ENCODE peak calls at places on chromosomes 6 and 20, in nine cellular contexts. X, C, H, R, W, A, D, I and U are unnamed samples.

GRCh38 chr6:151317206-151317994 is 74.0 kb downstream of the ZBTB2 start:
- DNase-seq in X (no peak), C (no peak), H (peak), R (no peak), W (no peak), A (no peak), D (no peak), I (no peak), U (no peak)

GRCh38 chr6:169864148-169865030 is 113.0 kb downstream of the ERMARD start:
- DNase-seq in X (no peak), C (no peak), H (no peak), R (no peak), W (no peak), A (no peak), D (no peak), I (no peak), U (no peak)

GRCh38 chr6:97705568-97705967 is 422.6 kb upstream of the MMS22L start:
- DNase-seq in X (peak), C (peak), H (peak), R (peak), W (peak), A (peak), D (no peak), I (no peak), U (no peak)

GRCh38 chr6:139029470-139030210 is 1.1 kb downstream of the ABRACL start:
- DNase-seq in X (no peak), C (peak), H (peak), R (no peak), W (peak), A (no peak), D (no peak), I (no peak), U (peak)

GRCh38 chr6:26576929-26577719 is 19.6 kb upstream of the ABT1 start:
- DNase-seq in X (peak), C (peak), H (peak), R (peak), W (peak), A (no peak), D (no peak), I (peak), U (no peak)

GRCh38 chr20:25269833-25270170 is 21.9 kb downstream of the PYGB start:
- DNase-seq in X (no peak), C (no peak), H (no peak), R (no peak), W (no peak), A (no peak), D (no peak), I (no peak), U (no peak)

GRCh38 chr6:156662025-156662445 is 115.1 kb upstream of the ARID1B start:
- DNase-seq in X (peak), C (peak), H (peak), R (peak), W (peak), A (no peak), D (no peak), I (peak), U (no peak)

GRCh38 chr20:59006167-59006863 is 739 bp downstream of the CTSZ start:
- DNase-seq in X (no peak), C (peak), H (no peak), R (no peak), W (no peak), A (no peak), D (no peak), I (no peak), U (no peak)

GRCh38 chr6:128242765-128243403 is 277.5 kb downstream of the PTPRK start:
- DNase-seq in X (peak), C (no peak), H (no peak), R (no peak), W (no peak), A (no peak), D (no peak), I (no peak), U (no peak)

GRCh38 chr20:61819484-61819846 is 246.2 kb downstream of the TAF4 start:
- DNase-seq in X (no peak), C (no peak), H (no peak), R (no peak), W (no peak), A (no peak), D (no peak), I (no peak), U (no peak)
- TF ChIP-seq REST in X (no peak), C (no peak), H (no peak), R (no peak), W (no peak), A (no peak), D (no peak), I (no peak), U (no peak)

DNA sequence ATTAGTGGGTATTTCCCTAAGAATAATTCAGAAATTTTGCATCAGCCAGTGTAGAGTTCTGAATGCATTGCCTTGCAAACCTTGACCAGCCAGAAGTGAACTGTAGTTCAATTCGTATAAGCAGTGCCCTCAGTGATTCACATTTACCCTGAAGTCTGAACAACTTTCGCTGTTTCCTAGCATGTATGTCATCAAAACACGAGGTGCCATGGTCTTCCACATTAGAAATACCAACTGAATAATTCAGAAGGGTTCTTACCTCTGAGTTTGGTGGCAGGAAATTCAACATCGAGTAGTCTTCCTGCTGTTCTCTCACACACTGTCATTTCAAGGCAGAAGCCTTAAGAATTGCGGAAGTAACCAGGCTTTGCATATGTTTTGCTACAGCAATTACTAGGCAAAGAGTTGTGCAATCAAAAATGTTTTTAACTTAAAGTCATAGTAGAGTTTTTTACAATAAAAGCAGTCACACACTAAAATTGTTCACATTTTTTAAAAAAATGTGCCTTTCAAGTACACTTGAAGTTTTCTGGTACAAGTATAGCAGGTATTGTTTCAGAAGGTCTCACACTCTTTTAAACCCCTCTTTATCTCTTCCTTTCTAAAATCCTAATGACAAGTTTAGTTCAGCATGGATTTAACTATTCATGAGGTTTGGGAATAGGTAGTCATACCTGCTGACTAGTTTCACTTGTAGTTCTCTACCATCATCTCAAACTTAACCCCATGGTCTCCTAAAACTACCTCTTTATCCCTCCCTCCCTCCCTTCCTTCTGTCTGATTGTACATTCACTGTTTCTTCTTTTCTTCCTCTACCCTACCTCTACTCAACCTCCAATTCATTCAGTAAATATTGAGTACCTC is 118.3 kb downstream of the STXBP5 start:
- DNase-seq in X (no peak), C (no peak), H (no peak), R (no peak), W (no peak), A (no peak), D (peak), I (no peak), U (peak)
- TF ChIP-seq REST in X (no peak), C (no peak), H (no peak), R (no peak), W (no peak), A (no peak), D (no peak), I (no peak), U (no peak)

DNA sequence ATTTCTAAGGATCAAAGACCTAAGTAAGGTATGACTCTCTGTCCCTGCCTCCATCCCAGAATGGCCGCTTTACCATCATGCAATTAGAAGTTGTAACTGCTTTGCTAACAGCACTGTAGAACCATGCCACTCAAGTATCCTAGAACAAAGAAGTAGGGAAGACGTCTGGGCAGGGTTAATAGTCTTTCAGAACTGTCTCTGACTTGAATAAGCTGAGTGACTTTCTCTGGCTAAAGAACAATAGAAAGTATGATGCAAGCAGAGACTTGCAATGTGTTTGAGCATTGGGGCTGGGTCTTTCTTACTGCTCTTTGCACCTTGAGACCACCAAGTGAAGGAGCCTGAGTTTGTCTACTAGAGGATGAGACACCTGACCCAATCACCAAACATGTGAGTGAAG is 279.6 kb upstream of the JAG1 start:
- DNase-seq in X (no peak), C (no peak), H (no peak), R (no peak), W (no peak), A (no peak), D (no peak), I (no peak), U (no peak)
- TF ChIP-seq REST in X (no peak), C (no peak), H (no peak), R (no peak), W (no peak), A (no peak), D (no peak), I (no peak), U (no peak)

GRCh38 chr20:51380401-51381385 is 161.8 kb downstream of the NFATC2 start:
- DNase-seq in X (no peak), C (no peak), H (no peak), R (no peak), W (peak), A (no peak), D (no peak), I (no peak), U (no peak)
- TF ChIP-seq REST in X (no peak), C (no peak), H (no peak), R (no peak), W (no peak), A (no peak), D (no peak), I (no peak), U (no peak)

DNA sequence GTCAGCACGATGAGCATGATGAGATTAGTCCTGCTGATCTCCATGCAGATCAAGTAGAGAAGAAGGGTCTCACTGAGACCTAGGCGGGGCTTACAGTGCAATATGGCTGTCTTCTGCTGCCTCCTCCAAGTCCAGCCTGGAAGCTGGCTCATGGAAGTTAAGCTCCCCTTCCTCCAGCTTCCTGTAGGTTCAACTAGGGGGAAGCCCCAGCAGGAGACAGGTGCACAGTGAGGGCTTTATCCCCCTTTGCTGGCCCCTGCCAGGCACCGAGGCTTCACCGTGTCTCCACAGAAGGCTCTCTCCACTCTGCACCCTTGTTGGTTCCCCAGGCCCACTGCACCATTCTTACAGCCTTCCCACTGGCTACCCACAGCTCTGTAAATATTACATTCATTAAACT is 90.3 kb downstream of the SLC2A10 start:
- DNase-seq in X (no peak), C (no peak), H (no peak), R (no peak), W (no peak), A (no peak), D (no peak), I (no peak), U (no peak)
- TF ChIP-seq REST in X (no peak), C (no peak), H (no peak), R (no peak), W (no peak), A (no peak), D (no peak), I (no peak), U (no peak)

GRCh38 chr6:7152467-7152866 is 44.7 kb downstream of the RREB1 start:
- DNase-seq in X (no peak), C (peak), H (no peak), R (no peak), W (peak), A (no peak), D (no peak), I (no peak), U (no peak)
- TF ChIP-seq REST in X (no peak), C (no peak), H (no peak), R (no peak), W (no peak), A (no peak), D (no peak), I (no peak), U (no peak)

GRCh38 chr20:44309763-44310663 is 989 bp downstream of the FITM2 start:
- DNase-seq in X (no peak), C (peak), H (no peak), R (no peak), W (peak), A (no peak), D (no peak), I (no peak), U (peak)
- TF ChIP-seq REST in X (no peak), C (no peak), H (no peak), R (no peak), W (no peak), A (no peak), D (no peak), I (no peak), U (no peak)

DNA sequence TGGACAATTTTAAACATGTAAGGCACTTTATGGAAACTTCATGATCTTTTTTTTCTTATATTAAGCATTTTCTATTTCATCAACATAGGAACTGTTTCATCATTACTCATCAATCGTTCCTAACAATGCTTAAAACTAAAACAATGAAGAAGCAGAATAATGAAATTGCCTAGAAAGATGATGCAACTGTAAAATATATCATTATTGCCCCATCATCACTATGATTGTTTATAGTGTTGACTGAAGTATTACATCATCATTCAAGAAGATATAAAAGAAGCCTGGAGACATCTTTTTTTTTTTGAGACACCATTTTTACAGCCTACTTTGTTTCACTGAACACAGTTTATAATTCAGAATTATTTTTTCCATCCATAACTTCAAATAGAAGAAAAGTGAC is 147.2 kb downstream of the TRDN start:
- DNase-seq in X (no peak), C (no peak), H (no peak), R (no peak), W (no peak), A (no peak), D (no peak), I (no peak), U (peak)
- TF ChIP-seq REST in X (no peak), C (no peak), H (no peak), R (no peak), W (no peak), A (no peak), D (no peak), I (no peak), U (no peak)